ENCODE peak calls at places on chromosomes 16 and 17, in six cellular contexts. S is aorta, P is heart left ventricle, O is Peyer's patch, B is psoas muscle, V is astrocyte. R is an unnamed sample. For H3K9me3, the result is how much of the 10 kb centered on the place peaks cover.

GRCh38 chr17:81490599-81490992 is 22.0 kb downstream of the ACTG1 start:
- DNase-seq in S (no peak), P (no peak), O (no peak), B (no peak), V (no peak), R (no peak)

GRCh38 chr16:12091569-12092346 is 115.2 kb downstream of the SNX29 start:
- DNase-seq in S (peak), P (no peak), O (peak), B (no peak), V (no peak), R (no peak)

GRCh38 chr17:52140601-52141000 is 17.9 kb downstream of the CA10 start:
- DNase-seq in S (no peak), P (no peak), O (no peak), B (no peak), V (no peak), R (no peak)

GRCh38 chr17:43702636-43703035 is 40.9 kb upstream of the MEOX1 start:
- DNase-seq in S (no peak), P (no peak), O (no peak), B (no peak), V (no peak), R (no peak)

GRCh38 chr17:17467021-17467420 is 9.8 kb upstream of the MED9 start:
- DNase-seq in S (no peak), P (no peak), O (no peak), B (no peak), V (no peak), R (no peak)

GRCh38 chr16:11050954-11051353 is 106.6 kb downstream of the CLEC16A start:
- DNase-seq in S (no peak), P (no peak), O (peak), B (no peak), V (no peak), R (no peak)

GRCh38 chr16:75065149-75065807 is 51.3 kb downstream of the LDHD start:
- DNase-seq in S (no peak), P (no peak), O (peak), B (no peak), V (no peak), R (peak)

GRCh38 chr16:48820379-48820778 is 210.4 kb upstream of the N4BP1 start:
- DNase-seq in S (no peak), P (no peak), O (no peak), B (no peak), V (no peak), R (no peak)

GRCh38 chr16:73015612-73016487 is 32.1 kb downstream of the ZFHX3 start:
- DNase-seq in S (no peak), P (no peak), O (peak), B (peak), V (no peak), R (peak)

GRCh38 chr17:50199211-50199633 is 2.2 kb downstream of the COL1A1 start:
- DNase-seq in S (peak), P (no peak), O (no peak), B (no peak), V (no peak), R (peak)

GRCh38 chr17:64020068-64020766 is at the start of gene ICAM2:
- DNase-seq in S (no peak), P (peak), O (peak), B (peak), V (no peak), R (peak)

GRCh38 chr17:5264930-5265329 is 17.2 kb upstream of the RABEP1 start:
- DNase-seq in S (no peak), P (no peak), O (peak), B (no peak), V (no peak), R (no peak)

GRCh38 chr17:37406635-37407455 is at the start of the genes ACACA and TADA2A:
- DNase-seq in S (peak), P (peak), O (peak), B (peak), V (peak), R (peak)

DNA sequence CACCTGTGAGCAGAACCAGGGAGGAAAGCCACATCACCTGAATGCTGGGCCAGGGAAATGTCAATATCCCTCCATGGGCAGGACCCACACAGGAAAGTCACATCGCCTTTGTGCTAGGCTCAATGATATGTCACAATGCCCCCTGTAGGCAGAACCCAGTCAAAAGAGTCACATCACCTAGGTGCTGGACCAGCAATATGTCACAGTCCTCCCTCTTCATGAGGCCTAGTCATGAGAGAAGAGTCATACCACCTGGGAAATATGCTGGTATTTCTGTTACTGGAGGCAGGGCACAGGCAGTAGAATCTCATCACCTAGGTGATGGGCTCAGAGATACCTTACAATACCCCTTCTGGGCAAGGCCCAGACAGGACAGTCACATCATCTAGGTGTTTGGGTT is 1843.4 kb downstream of the TP53TG3F start:
- DNase-seq in S (no peak), P (no peak), O (no peak), B (no peak), V (no peak), R (no peak)
- H3K9me3 ChIP-seq in S (under half), P (under half), O (under half), B (under half), V (under half), R (under half)

DNA sequence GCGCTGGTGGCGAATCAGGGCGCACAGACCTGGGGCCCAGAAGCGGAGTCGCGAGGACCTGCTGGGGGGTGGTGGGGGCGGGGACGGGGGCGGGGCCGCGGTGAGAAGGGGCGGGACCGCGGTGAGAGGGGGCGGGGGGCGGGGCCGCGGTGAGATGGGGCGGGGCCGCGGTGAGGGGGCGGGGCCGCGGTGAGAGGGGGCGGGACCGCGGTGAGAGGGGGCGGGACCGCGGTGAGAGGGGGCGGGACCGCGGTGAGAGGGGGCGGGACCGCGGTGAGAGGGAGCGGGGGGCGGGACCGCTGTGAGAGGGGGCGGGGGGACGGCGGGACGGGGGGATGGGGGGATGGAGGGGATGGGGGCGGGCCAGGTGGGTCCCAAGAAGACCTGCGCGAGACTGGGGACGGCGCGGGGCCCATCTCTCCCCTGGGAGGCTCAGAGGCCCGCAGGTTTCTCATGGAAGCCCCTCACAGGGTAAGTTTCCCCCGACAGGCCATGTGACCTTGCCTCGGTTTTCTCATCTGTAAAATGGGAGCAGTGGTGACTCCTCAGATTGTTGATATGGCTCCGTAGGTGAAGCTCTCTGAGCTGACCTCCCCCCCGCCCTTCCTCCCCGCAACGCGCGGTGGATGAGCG is 28.6 kb upstream of the DBNDD1 start:
- DNase-seq in S (peak), P (no peak), O (peak), B (no peak), V (no peak), R (no peak)
- H3K4me3 ChIP-seq in S (no peak), P (peak), O (peak), B (peak), V (no peak), R (no peak)

GRCh38 chr16:3321802-3322201 is 16.5 kb downstream of the ZNF75A start:
- DNase-seq in S (no peak), P (no peak), O (no peak), B (no peak), V (no peak), R (no peak)
- H3K9me3 ChIP-seq in S (under half), P (half or more), O (half or more), B (half or more), V (under half), R (half or more)

GRCh38 chr16:70738083-70738977 is 52.5 kb upstream of the MTSS2 start:
- DNase-seq in S (peak), P (peak), O (no peak), B (peak), V (no peak), R (no peak)

GRCh38 chr16:70735141-70735979 is 49.5 kb upstream of the MTSS2 start:
- DNase-seq in S (no peak), P (no peak), O (no peak), B (peak), V (no peak), R (no peak)

GRCh38 chr16:70739389-70739788 is 53.5 kb upstream of the MTSS2 start:
- DNase-seq in S (no peak), P (no peak), O (no peak), B (no peak), V (no peak), R (no peak)

GRCh38 chr16:70736454-70737376 is 50.9 kb upstream of the MTSS2 start:
- DNase-seq in S (no peak), P (no peak), O (no peak), B (no peak), V (no peak), R (no peak)

DNA sequence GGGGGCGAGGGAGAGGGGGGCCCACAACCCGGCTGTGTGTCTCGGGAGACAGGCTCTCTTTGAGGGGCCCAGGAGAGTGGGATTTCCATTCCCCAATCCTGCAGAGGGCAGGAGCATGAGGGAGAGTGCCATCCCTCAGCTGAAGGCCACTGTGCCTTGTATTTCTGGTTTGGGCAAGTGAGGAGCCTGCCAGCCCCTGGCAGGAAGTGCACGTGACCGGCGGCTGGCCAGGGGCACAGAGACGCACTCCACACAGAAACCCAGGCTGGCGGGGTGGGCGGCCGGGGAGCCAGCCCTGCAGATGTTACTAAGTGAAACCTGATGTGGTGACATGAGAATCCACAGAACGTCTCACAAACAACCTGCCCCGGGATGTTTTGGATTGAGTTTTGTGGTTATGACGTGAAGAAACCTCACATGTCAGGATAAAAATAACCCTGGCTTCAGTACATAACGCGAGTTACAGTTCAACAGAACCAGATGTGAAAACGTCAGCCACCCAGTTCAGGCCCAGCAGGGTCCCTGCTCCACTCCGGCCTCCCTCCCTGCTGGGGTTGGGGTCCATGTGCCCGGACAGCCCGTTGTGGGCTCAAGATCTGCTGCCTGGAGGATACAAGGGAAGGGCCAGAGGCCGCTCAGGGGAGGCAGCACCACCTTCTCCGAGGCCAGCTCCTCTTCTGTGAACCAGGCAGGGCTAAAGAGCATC is 51.7 kb upstream of the MTSS2 start:
- DNase-seq in S (no peak), P (peak), O (peak), B (peak), V (peak), R (peak)
- H3K4me3 ChIP-seq in S (no peak), P (no peak), O (no peak), B (peak), V (no peak), R (no peak)

GRCh38 chr16:35184356-35184870 is 1725.0 kb downstream of the TP53TG3F start:
- DNase-seq in S (no peak), P (no peak), O (no peak), B (no peak), V (no peak), R (peak)
- H3K9me3 ChIP-seq in S (under half), P (under half), O (under half), B (under half), V (under half), R (half or more)

GRCh38 chr17:40180694-40181093 is 3.4 kb downstream of the RAPGEFL1 start:
- DNase-seq in S (no peak), P (no peak), O (peak), B (no peak), V (no peak), R (peak)
- H3K4me3 ChIP-seq in S (no peak), P (no peak), O (peak), B (no peak), V (no peak), R (no peak)